ENCODE peak calls at places on chromosome 12, in four cellular contexts. W is WTC11, K is HepG2, Y is K562. C is an unnamed sample.

GRCh38 chr12:42323856-42324255 is 2.0 kb downstream of the ZCRB1 start:
- DNase-seq in W (no peak), K (no peak), Y (no peak), C (no peak)

GRCh38 chr12:105262461-105263184 is 26.6 kb upstream of the APPL2 start:
- DNase-seq in W (no peak), K (no peak), Y (no peak), C (no peak)

GRCh38 chr12:60264094-60264493 is 668.3 kb downstream of the SLC16A7 start:
- DNase-seq in W (no peak), K (no peak), Y (no peak), C (no peak)

GRCh38 chr12:27076930-27077329 is 5.4 kb downstream of the C12orf71 start:
- DNase-seq in W (no peak), K (no peak), Y (no peak), C (no peak)

GRCh38 chr12:97229036-97229435 is 233.6 kb upstream of the RMST start:
- DNase-seq in W (no peak), K (no peak), Y (no peak), C (no peak)

GRCh38 chr12:120100630-120101029 is 15.9 kb downstream of the RAB35 start:
- DNase-seq in W (no peak), K (no peak), Y (no peak), C (no peak)

GRCh38 chr12:1044697-1045096 is 53.7 kb downstream of the ERC1 start:
- DNase-seq in W (no peak), K (no peak), Y (no peak), C (no peak)

GRCh38 chr12:104376650-104377506 is 73.3 kb downstream of the EID3 start:
- DNase-seq in W (no peak), K (no peak), Y (no peak), C (no peak)

GRCh38 chr12:124740691-124741137 is 123.0 kb downstream of the SCARB1 start:
- DNase-seq in W (no peak), K (peak), Y (peak), C (no peak)

GRCh38 chr12:9651265-9651729 is 18.2 kb upstream of the CLEC2D start:
- DNase-seq in W (no peak), K (no peak), Y (peak), C (no peak)

GRCh38 chr12:60494249-60494648 is 898.4 kb downstream of the SLC16A7 start:
- DNase-seq in W (no peak), K (peak), Y (peak), C (no peak)

GRCh38 chr12:19014243-19014642 is 115.3 kb upstream of the PLEKHA5 start:
- DNase-seq in W (no peak), K (no peak), Y (no peak), C (no peak)

GRCh38 chr12:108106599-108106998 is 22.5 kb upstream of the WSCD2 start:
- DNase-seq in W (no peak), K (no peak), Y (peak), C (no peak)

GRCh38 chr12:102939670-102940222 is 17.7 kb upstream of the ASCL1 start:
- DNase-seq in W (no peak), K (peak), Y (no peak), C (no peak)

GRCh38 chr12:48934312-48934706 is 9.0 kb upstream of the FKBP11 start:
- DNase-seq in W (no peak), K (peak), Y (peak), C (no peak)

GRCh38 chr12:123941485-123942276 is 30.9 kb downstream of the CCDC92 start:
- DNase-seq in W (no peak), K (no peak), Y (no peak), C (no peak)

GRCh38 chr12:109126781-109127180 is 10.4 kb downstream of the ACACB start:
- DNase-seq in W (no peak), K (no peak), Y (no peak), C (no peak)

GRCh38 chr12:95516757-95517156 is 34.5 kb downstream of the USP44 start:
- DNase-seq in W (no peak), K (no peak), Y (peak), C (no peak)
- TF ChIP-seq NR2C2 in W (no peak), K (no peak), Y (no peak), C (no peak)

DNA sequence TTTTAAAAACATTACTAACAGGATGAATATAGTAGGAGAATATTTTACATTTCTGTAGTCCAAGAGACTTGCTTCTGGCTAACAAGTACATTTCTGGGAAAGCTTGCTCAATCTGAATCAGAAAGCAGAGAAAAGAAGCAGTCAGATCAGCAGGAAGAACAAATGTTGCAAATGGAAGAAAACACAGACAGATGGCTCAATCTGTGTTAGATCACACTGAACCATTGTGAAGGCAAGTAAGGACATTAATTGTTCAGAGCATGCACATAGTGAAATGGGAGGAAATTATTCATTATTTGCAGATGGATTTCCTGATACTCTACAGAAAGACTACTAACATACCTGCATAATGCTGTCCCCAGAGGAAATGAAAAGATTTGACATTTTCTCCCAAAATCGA is 65.2 kb upstream of the CNOT2 start:
- DNase-seq in W (no peak), K (no peak), Y (no peak), C (no peak)
- TF ChIP-seq NR2C2 in W (no peak), K (no peak), Y (no peak), C (no peak)

DNA sequence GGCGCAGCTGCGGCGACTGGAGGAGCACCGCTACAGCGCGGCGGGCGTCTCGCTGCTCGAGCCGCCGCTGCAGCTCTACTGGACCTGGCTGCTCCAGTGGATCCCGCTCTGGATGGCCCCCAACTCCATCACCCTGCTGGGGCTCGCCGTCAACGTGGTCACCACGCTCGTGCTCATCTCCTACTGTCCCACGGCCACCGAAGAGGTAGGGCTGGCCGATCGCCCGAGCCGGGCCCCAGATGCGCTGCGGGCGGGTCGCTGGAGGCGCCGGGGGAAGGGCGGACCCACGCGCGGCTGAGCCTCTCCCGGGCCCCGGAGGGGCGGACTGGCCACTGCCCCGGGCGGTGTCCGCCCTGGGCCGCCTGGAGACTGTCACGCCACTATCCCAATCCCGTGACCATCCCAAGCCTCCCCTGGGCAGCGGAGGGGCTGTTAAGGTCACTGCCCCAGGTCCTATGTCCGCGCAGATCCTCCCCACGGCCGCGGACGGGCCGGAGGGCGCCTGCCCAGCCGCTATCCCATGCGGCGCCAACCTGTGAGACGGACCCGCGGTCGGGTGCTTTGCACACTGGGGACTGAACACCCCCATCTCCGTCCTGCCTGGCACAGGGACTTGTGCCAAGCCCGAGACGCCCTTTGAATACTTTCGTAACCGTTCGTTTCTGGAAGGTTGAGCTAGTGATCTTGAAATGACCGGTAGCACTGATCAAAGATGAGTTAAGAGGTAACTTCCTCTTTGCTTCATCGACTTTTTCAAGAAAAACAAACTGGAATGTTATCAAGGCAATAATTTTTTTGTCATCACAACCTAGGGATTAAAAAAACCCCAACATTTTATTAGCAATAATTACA is 716 bp downstream of the CHPT1 start:
- DNase-seq in W (no peak), K (peak), Y (peak), C (no peak)
- TF ChIP-seq NR2C2 in W (no peak), K (no peak), Y (no peak), C (no peak)

GRCh38 chr12:83106873-83107272 is 420.2 kb downstream of the TMTC2 start:
- DNase-seq in W (no peak), K (no peak), Y (no peak), C (no peak)

GRCh38 chr12:83097656-83098055 is 410.9 kb downstream of the TMTC2 start:
- DNase-seq in W (no peak), K (no peak), Y (no peak), C (no peak)

DNA sequence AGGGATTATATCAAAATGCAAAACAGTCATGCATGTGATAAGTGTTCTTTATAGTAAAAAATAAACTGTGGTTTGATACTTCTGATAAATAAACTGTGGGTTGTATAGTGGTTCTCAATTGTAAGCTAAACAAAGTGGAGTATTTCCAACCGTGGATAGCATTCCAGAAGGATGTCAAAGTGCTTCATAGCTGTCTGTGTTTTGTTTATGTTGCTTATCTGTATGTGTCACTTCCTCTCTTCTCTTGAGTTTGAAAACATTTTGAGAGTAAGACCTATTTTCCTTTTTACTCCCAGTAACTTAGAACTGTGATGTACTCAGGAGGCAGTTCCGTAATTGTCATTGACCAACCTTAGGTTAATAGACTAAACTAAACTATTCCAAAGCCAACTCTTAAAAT is 415.8 kb downstream of the TMTC2 start:
- DNase-seq in W (no peak), K (no peak), Y (no peak), C (no peak)
- TF ChIP-seq NR2C2 in W (no peak), K (no peak), Y (no peak), C (no peak)

GRCh38 chr12:64670856-64671639 is 60.8 kb downstream of the RASSF3 start:
- DNase-seq in W (no peak), K (no peak), Y (peak), C (no peak)

GRCh38 chr12:64673490-64674169 is 63.3 kb downstream of the RASSF3 start:
- DNase-seq in W (no peak), K (peak), Y (no peak), C (no peak)

GRCh38 chr12:64671682-64672081 is 61.4 kb downstream of the RASSF3 start:
- DNase-seq in W (no peak), K (no peak), Y (no peak), C (no peak)

GRCh38 chr12:64674367-64674922 is 64.2 kb downstream of the RASSF3 start:
- DNase-seq in W (no peak), K (no peak), Y (no peak), C (no peak)

DNA sequence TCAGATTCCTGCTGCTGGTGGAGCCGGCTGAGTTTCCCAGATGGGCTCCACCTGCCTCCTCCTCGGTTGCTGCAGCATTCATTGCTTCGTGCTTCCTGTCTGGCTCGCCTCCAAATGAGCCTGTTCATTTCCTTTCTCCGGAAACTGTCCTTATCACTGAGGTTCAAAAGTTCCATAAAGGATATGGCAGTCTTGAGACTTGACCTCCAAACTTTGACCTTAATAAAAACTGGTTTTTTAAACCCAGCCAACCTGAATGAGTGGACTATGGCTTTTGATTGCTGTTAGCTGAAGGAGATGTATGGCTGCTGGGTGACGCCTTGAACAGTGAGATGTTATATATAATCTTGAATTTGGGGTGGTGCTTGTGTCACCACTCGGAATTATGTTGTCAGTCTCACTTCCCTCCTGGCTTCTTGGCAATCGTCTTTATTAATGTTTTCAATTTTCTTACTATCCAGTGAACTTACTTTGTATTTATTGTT is 62.7 kb downstream of the RASSF3 start:
- DNase-seq in W (no peak), K (peak), Y (peak), C (no peak)
- TF ChIP-seq NR2C2 in W (no peak), K (peak), Y (peak), C (no peak)

GRCh38 chr12:100574262-100575074 is 984 bp downstream of the GAS2L3 start:
- DNase-seq in W (peak), K (no peak), Y (no peak), C (no peak)

GRCh38 chr12:100578923-100579322 is 5.4 kb downstream of the GAS2L3 start:
- DNase-seq in W (no peak), K (peak), Y (no peak), C (no peak)

GRCh38 chr12:100573168-100573498 is 351 bp upstream of the GAS2L3 start:
- DNase-seq in W (no peak), K (no peak), Y (no peak), C (no peak)

GRCh38 chr12:100573499-100574261 is at the start of gene GAS2L3:
- DNase-seq in W (peak), K (peak), Y (peak), C (no peak)

DNA sequence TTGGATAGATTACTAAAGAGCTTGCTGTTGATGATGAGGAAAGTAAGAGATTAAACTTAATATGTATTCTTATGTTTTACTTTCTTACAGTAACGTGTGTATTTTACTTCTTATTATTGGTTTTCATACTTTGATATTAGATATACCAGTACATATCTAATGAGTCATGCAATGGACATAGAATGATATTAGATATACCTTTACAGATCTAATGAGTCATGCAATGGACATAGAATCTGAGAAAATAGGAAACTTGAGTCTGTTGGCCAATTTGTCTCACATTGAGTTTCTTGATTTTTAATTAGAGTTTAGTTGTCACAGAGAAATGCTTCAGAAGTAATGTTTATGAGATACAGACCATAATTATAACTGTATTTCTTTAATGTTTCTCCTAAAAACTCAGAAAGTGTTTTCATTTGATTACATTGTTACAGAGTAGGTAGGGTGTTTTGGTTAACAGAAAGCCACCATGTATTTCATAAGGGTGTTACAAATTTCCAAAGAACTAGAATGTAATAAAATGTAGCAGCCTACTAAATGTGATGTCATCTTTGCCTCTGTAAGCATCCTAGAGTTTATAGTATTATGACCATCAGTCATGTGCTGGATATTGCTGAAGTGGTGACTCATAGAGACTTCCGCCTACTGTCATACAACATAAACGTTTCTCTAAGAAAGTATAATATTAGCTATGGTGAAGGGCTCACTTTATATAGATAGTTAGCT is 3.0 kb downstream of the GAS2L3 start:
- DNase-seq in W (no peak), K (no peak), Y (peak), C (no peak)
- TF ChIP-seq NR2C2 in W (no peak), K (no peak), Y (no peak), C (no peak)